ENCODE peak calls at places on chromosomes 3 and 15, in eight cellular contexts. H, N, G, E, O, W, Q and L are unnamed samples.

GRCh38 chr3:170705136-170705535 is 119.3 kb upstream of the SLC7A14 start:
- DNase-seq in Q (no peak), N (no peak), G (no peak), E (no peak), H (no peak), O (no peak), W (no peak), L (no peak)

GRCh38 chr3:169173231-169173630 is 490.3 kb downstream of the MECOM start:
- DNase-seq in G (no peak), Q (no peak), O (no peak), E (no peak), H (no peak), N (no peak), W (no peak), L (no peak)

GRCh38 chr3:153273767-153274443 is 111.9 kb downstream of the RAP2B start:
- DNase-seq in W (no peak), G (no peak), H (no peak), Q (no peak), N (no peak), E (no peak), O (peak; percentile 9), L (no peak)

GRCh38 chr3:192514081-192514753 is 213.1 kb downstream of the FGF12 start:
- DNase-seq in O (peak; percentile 42), E (no peak), W (peak; percentile 52), Q (peak; percentile 18), H (no peak), N (peak; percentile 52), G (peak; percentile 46), L (no peak)

GRCh38 chr3:98730338-98730737 is 32.8 kb upstream of the ST3GAL6 start:
- DNase-seq in N (no peak), H (no peak), W (no peak), G (no peak), Q (peak; percentile 75), E (peak; percentile 26), O (no peak), L (peak; percentile 39)

GRCh38 chr3:142958707-142959106 is 4.8 kb downstream of the PAQR9 start:
- DNase-seq in E (no peak), N (no peak), H (no peak), Q (no peak), O (peak; percentile 22), W (no peak), G (no peak), L (no peak)

GRCh38 chr3:195059006-195059350 is 212.0 kb downstream of the XXYLT1 start:
- DNase-seq in Q (no peak), N (no peak), H (peak; percentile 2), G (no peak), O (no peak), W (no peak), E (no peak), L (no peak)

GRCh38 chr3:177928156-177928555 is 608.1 kb upstream of the KCNMB2 start:
- DNase-seq in G (no peak), H (no peak), Q (no peak), N (no peak), W (no peak), O (no peak), E (no peak), L (no peak)

GRCh38 chr3:181796641-181797040 is 84.9 kb downstream of the SOX2 start:
- DNase-seq in Q (no peak), N (no peak), H (no peak), O (no peak), W (peak; percentile 18), E (no peak), G (no peak), L (no peak)

GRCh38 chr3:120177907-120178306 is 83.7 kb upstream of the GSK3B start:
- DNase-seq in Q (no peak), G (no peak), N (no peak), H (no peak), W (peak; percentile 39), E (no peak), O (no peak), L (no peak)

GRCh38 chr15:67883228-67883773 is 43.5 kb upstream of the RNU6-1 start:
- DNase-seq in E (no peak), N (no peak), O (no peak), G (no peak), Q (no peak), W (no peak), H (no peak), L (no peak)

GRCh38 chr15:52254331-52254730 is 41.3 kb downstream of the MYO5C start:
- DNase-seq in O (no peak), E (no peak), G (no peak), W (no peak), H (no peak), Q (no peak), N (peak; percentile 31), L (no peak)

GRCh38 chr15:53910852-53911251 is 67.4 kb upstream of the UNC13C start:
- DNase-seq in E (no peak), H (no peak), G (no peak), N (no peak), Q (no peak), O (peak; percentile 36), W (no peak), L (peak; percentile 69)